ENCODE peak calls at places on chromosomes 4 and X, in four cellular contexts. H is head of caudate nucleus, J is Kasumi-1, B is SK-N-SH. K is an unnamed sample.

GRCh38 chr4:61192392-61192791 is 7.7 kb upstream of the ADGRL3 start:
- DNase-seq in H (no peak), J (no peak), B (no peak), K (no peak)

GRCh38 chrX:145002776-145003175 is 244.5 kb upstream of the SPANXN1 start:
- DNase-seq in H (no peak), J (no peak), B (no peak), K (no peak)

GRCh38 chr4:147678121-147678520 is 5.8 kb downstream of the PRMT9 start:
- DNase-seq in H (no peak), J (no peak), B (no peak), K (no peak)

GRCh38 chr4:7218686-7219085 is 26.3 kb downstream of the SORCS2 start:
- DNase-seq in H (no peak), J (no peak), B (no peak), K (no peak)

GRCh38 chr4:65825121-65825520 is 154.8 kb upstream of the EPHA5 start:
- DNase-seq in H (no peak), J (no peak), B (no peak), K (no peak)

GRCh38 chr4:36333303-36333877 is 52.0 kb downstream of the DTHD1 start:
- DNase-seq in H (no peak), J (peak; percentile 7), B (no peak), K (no peak)

GRCh38 chrX:154419688-154420401 is 8.5 kb downstream of the TAFAZZIN start:
- DNase-seq in H (no peak), J (no peak), B (peak; percentile 68), K (no peak)

GRCh38 chr4:7342223-7342576 is 92.5 kb downstream of the PSAPL1 start:
- DNase-seq in H (peak; percentile 66), J (no peak), B (no peak), K (no peak)

GRCh38 chr4:25399502-25399901 is 22.4 kb downstream of the ANAPC4 start:
- DNase-seq in H (no peak), J (no peak), B (no peak), K (no peak)

GRCh38 chr4:129583868-129584267 is 487.9 kb downstream of the C4orf33 start:
- DNase-seq in H (no peak), J (no peak), B (no peak), K (no peak)

GRCh38 chrX:10630320-10630719 is 9.9 kb upstream of the MID1 start:
- DNase-seq in H (no peak), J (no peak), B (no peak), K (no peak)

GRCh38 chr4:142743071-142743825 is 102.9 kb downstream of the INPP4B start:
- DNase-seq in H (no peak), J (no peak), B (no peak), K (no peak)

GRCh38 chr4:41155194-41155830 is 59.0 kb downstream of the APBB2 start:
- DNase-seq in H (no peak), J (no peak), B (no peak), K (no peak)

GRCh38 chr4:128570380-128570779 is 239.1 kb upstream of the JADE1 start:
- DNase-seq in H (no peak), J (peak; percentile 67), B (no peak), K (no peak)

GRCh38 chrX:132861076-132861475 is 97.4 kb downstream of the HS6ST2 start:
- DNase-seq in H (no peak), J (no peak), B (no peak), K (no peak)

GRCh38 chr4:75555294-75556164 is at the start of gene ODAPH:
- DNase-seq in H (no peak), J (no peak), B (no peak), K (no peak)

GRCh38 chr4:184351560-184352451 is 122.5 kb downstream of the IRF2 start:
- DNase-seq in H (no peak), J (no peak), B (no peak), K (no peak)

GRCh38 chr4:172173206-172173605 is 360.0 kb downstream of the GALNTL6 start:
- DNase-seq in H (peak; percentile 55), J (no peak), B (no peak), K (no peak)

K was measured in mesothelial cell of epicardium.